ENCODE peak calls at places on chromosomes 1 and 21, in eight cellular contexts. F is CD8-positive, alpha-beta T cell; D is AG04450; J is fibroblast of mammary gland; S is astrocyte of the spinal cord; C is foreskin fibroblast; B is cardiac fibroblast; G is NB4. K is an unnamed sample.

GRCh38 chr1:7703321-7704213 is 67.5 kb upstream of the VAMP3 start:
- DNase-seq in C (no peak), G (no peak), D (no peak), F (no peak), B (no peak), S (no peak), J (no peak), K (no peak)

GRCh38 chr1:157279157-157280140 is 141.3 kb upstream of the ETV3 start:
- DNase-seq in B (no peak), C (no peak), J (no peak), F (no peak), D (no peak), S (no peak), G (no peak), K (no peak)

GRCh38 chr1:16021681-16022080 is at the start of gene CLCNKA:
- DNase-seq in D (no peak), G (no peak), J (no peak), F (no peak), S (no peak), C (no peak), B (no peak), K (no peak)

GRCh38 chr1:41566969-41567368 is 82.5 kb upstream of the EDN2 start:
- DNase-seq in B (no peak), C (no peak), G (no peak), F (no peak), S (no peak), D (no peak), J (no peak), K (no peak)

GRCh38 chr1:8343464-8344001 is 25.6 kb downstream of the SLC45A1 start:
- DNase-seq in J (peak), S (peak), B (peak), D (peak), G (no peak), C (peak), F (no peak), K (no peak)

GRCh38 chr1:210882414-210883221 is 251.3 kb downstream of the KCNH1 start:
- DNase-seq in C (no peak), J (no peak), D (no peak), B (no peak), G (no peak), F (no peak), S (peak), K (no peak)

GRCh38 chr1:30900931-30901560 is 7.5 kb downstream of the SDC3 start:
- DNase-seq in C (no peak), D (no peak), S (no peak), F (no peak), J (no peak), G (no peak), B (no peak), K (no peak)

GRCh38 chr21:33014331-33014730 is 11.4 kb upstream of the OLIG2 start:
- DNase-seq in D (no peak), J (no peak), S (no peak), F (no peak), C (no peak), G (no peak), B (no peak), K (no peak)

GRCh38 chr1:51799372-51799771 is 79.2 kb downstream of the NRDC start:
- DNase-seq in B (no peak), S (no peak), F (no peak), D (no peak), J (no peak), C (no peak), G (no peak), K (no peak)

GRCh38 chr1:910311-910880 is 13.3 kb upstream of the SAMD11 start:
- DNase-seq in S (no peak), J (no peak), F (no peak), G (no peak), D (no peak), C (peak), B (no peak), K (no peak)

GRCh38 chr1:201383647-201384405 is 6.3 kb upstream of the TNNT2 start:
- DNase-seq in B (peak), G (no peak), F (no peak), D (peak), J (peak), C (peak), S (peak), K (no peak)

GRCh38 chr1:121519042-121519755 is 334.4 kb downstream of the SRGAP2C start:
- DNase-seq in S (peak), G (peak), B (peak), D (no peak), F (peak), C (peak), J (no peak), K (peak)

DNA sequence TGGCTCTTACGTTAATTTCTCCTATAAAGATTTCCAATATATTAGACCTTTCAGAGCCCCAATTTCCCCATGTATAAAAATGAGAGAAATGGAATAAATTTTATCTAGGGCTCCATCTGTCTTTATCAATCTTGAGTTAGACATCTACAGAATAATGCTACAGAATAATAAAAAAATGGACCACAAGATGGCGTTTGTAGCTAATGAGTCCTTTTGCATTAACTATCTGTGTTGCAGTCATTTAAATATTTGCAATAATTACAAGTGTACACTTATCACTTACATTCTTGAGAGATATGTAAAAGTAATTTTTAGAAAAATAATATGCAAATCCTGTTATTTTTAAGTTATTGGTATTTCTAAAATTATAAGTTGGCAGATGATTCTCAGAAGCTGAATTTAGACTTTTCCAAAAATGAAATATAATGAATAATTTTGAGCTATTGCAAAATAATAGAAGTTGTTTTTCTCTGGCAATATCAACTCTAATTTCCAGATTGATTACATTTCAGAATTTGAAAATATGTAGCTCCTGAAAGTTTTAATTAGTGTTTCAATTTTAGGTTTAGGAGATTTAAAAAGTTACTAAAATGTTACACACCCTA is 87.7 kb downstream of the SNX7 start:
- DNase-seq in J (peak), D (no peak), F (no peak), G (peak), B (peak), S (peak), C (peak), K (peak)
- TF ChIP-seq CTCF in J (peak), D (peak), F (peak), G (peak), B (peak), S (peak), C (peak), K (peak)

GRCh38 chr21:41725421-41726021 is 41.3 kb downstream of the RIPK4 start:
- DNase-seq in G (no peak), F (no peak), D (no peak), C (no peak), B (no peak), J (no peak), S (peak), K (no peak)

GRCh38 chr21:41727784-41728763 is 38.8 kb downstream of the RIPK4 start:
- DNase-seq in G (no peak), D (no peak), F (no peak), C (no peak), B (no peak), S (no peak), J (no peak), K (no peak)

GRCh38 chr21:41726970-41727783 is 39.7 kb downstream of the RIPK4 start:
- DNase-seq in J (peak), C (peak), F (no peak), S (peak), B (peak), D (no peak), G (peak), K (no peak)

GRCh38 chr21:41726630-41726969 is 40.3 kb downstream of the RIPK4 start:
- DNase-seq in J (no peak), D (no peak), C (no peak), G (no peak), B (no peak), F (no peak), S (no peak), K (no peak)

GRCh38 chr21:41726058-41726558 is 40.7 kb downstream of the RIPK4 start:
- DNase-seq in J (no peak), D (no peak), B (no peak), C (no peak), S (no peak), G (no peak), F (no peak), K (no peak)
- H3K4me3 ChIP-seq in J (no peak), D (no peak), B (no peak), C (no peak), S (no peak), G (no peak), F (no peak), K (no peak)

GRCh38 chr1:33380811-33381210 is 50.1 kb downstream of the PHC2 start:
- DNase-seq in C (no peak), J (no peak), B (no peak), G (no peak), F (no peak), S (no peak), D (no peak), K (no peak)

GRCh38 chr1:33379631-33380354 is 51.1 kb downstream of the PHC2 start:
- DNase-seq in D (no peak), G (peak), S (no peak), B (no peak), J (peak), F (no peak), C (peak), K (no peak)

GRCh38 chr1:33377750-33378149 is 53.1 kb downstream of the PHC2 start:
- DNase-seq in F (no peak), G (no peak), B (no peak), J (no peak), C (peak), D (no peak), S (no peak), K (no peak)

GRCh38 chr1:33378524-33378923 is 52.4 kb downstream of the PHC2 start:
- DNase-seq in J (no peak), S (no peak), B (no peak), D (no peak), C (no peak), F (no peak), G (no peak), K (no peak)

DNA sequence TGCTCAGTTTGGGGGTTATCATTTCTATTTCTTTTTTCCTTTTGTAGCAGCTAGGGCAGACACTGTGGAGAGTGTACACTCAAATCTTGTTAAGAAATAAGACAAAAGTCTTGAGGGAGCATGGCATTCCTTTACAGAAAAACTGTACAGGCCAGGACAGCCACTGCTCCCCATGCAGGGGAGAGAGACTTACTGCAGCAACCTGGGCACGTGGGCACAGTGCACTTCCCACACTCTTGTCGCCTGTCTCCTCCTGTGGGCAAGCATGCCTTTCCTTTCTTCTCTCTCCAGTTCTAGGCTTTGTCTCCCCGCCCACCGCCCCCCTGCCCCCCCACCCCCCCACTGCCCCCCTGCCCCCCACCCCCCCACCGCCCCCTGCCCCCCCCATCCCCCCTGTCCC is 51.9 kb downstream of the PHC2 start:
- DNase-seq in B (no peak), S (no peak), G (no peak), C (no peak), F (no peak), J (no peak), D (no peak), K (no peak)
- TF ChIP-seq CTCF in B (no peak), S (peak), G (no peak), C (no peak), F (no peak), J (no peak), D (no peak), K (no peak)

DNA sequence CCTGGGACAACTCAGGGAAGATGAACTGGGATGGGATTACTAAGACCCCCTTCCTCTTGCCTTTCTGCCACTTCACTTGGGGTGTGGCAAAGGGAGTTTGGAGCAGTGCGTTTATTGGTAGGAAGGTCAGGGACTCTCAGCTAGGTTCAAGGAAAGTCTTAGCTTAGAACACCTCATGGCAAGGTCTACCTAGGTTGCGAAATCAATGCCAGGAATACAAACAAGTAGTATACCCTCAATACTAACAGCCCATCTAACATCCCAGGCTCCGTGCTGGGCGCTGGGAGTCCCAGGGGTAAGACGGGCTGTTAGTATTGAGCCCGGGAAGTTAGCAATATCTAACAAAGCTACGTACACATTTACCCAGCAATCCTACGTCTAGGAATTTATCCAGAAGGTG is 4.7 kb downstream of the ATP2B4 start:
- DNase-seq in D (no peak), S (no peak), J (no peak), B (no peak), C (no peak), F (no peak), G (no peak), K (no peak)
- H3K4me3 ChIP-seq in D (no peak), S (no peak), J (no peak), B (no peak), C (no peak), F (no peak), G (no peak), K (no peak)